ENCODE peak calls at places on chromosomes 5 and 9, in eight cellular contexts. E is heart left ventricle, G is brain microvascular endothelial cell, C is A549, T is AG04450, H is psoas muscle, Q is Panc1, L is IMR-90. J is an unnamed sample.

GRCh38 chr5:134273642-134274361 is 47.9 kb upstream of the PPP2CA start:
- DNase-seq in L (no peak), E (no peak), G (no peak), Q (no peak), T (no peak), C (no peak), H (no peak), J (no peak)

GRCh38 chr5:173800340-173800739 is 87.8 kb upstream of the CPEB4 start:
- DNase-seq in E (no peak), T (no peak), G (no peak), C (no peak), Q (no peak), L (no peak), H (no peak), J (no peak)

GRCh38 chr9:111029260-111029659 is 9.0 kb downstream of the LPAR1 start:
- DNase-seq in C (no peak), L (no peak), H (no peak), Q (no peak), E (no peak), G (no peak), T (no peak), J (no peak)

GRCh38 chr5:108798866-108799265 is 51.2 kb downstream of the FER start:
- DNase-seq in C (no peak), H (no peak), L (peak), E (no peak), Q (no peak), G (no peak), T (no peak), J (no peak)

GRCh38 chr9:34437006-34437925 is 21.1 kb downstream of the FAM219A start:
- DNase-seq in C (peak), H (no peak), L (peak), G (peak), T (no peak), Q (peak), E (peak), J (no peak)

GRCh38 chr9:132647355-132647754 is 22.4 kb downstream of the DDX31 start:
- DNase-seq in H (no peak), T (peak), C (no peak), Q (no peak), L (peak), E (no peak), G (peak), J (no peak)

GRCh38 chr5:96572864-96573512 is 89.2 kb upstream of the CAST start:
- DNase-seq in L (peak), C (peak), E (no peak), H (no peak), Q (peak), G (peak), T (peak), J (no peak)

GRCh38 chr5:115260248-115260647 is 2.4 kb downstream of the PGGT1B start:
- DNase-seq in C (no peak), H (no peak), Q (no peak), G (no peak), E (no peak), T (no peak), L (no peak), J (no peak)

GRCh38 chr9:27599102-27599501 is 25.8 kb upstream of the C9orf72 start:
- DNase-seq in Q (no peak), C (no peak), H (no peak), E (no peak), L (no peak), G (no peak), T (no peak), J (no peak)

GRCh38 chr5:139131062-139131856 is 66.9 kb downstream of the SIL1 start:
- DNase-seq in H (peak), Q (no peak), G (no peak), C (no peak), L (peak), E (peak), T (no peak), J (peak)

GRCh38 chr5:128579669-128580068 is 41.6 kb upstream of the FBN2 start:
- DNase-seq in C (no peak), T (no peak), L (peak), Q (no peak), G (no peak), E (no peak), H (no peak), J (no peak)

GRCh38 chr5:128574041-128574440 is 36.0 kb upstream of the FBN2 start:
- DNase-seq in E (no peak), Q (no peak), H (no peak), G (no peak), L (peak), C (no peak), T (no peak), J (no peak)

GRCh38 chr5:128579111-128579510 is 41.1 kb upstream of the FBN2 start:
- DNase-seq in L (peak), C (peak), G (no peak), E (no peak), H (no peak), T (no peak), Q (no peak), J (no peak)
- H3K27ac ChIP-seq in L (no peak), C (peak), G (peak), E (no peak), H (no peak), T (no peak), Q (no peak), J (no peak)

GRCh38 chr9:63817622-63818518 is 1467.1 kb downstream of the FOXD4L5 start:
- DNase-seq in T (no peak), C (no peak), H (peak), G (peak), E (peak), L (peak), Q (no peak), J (peak)
- H3K4me3 ChIP-seq in T (peak), C (peak), H (no peak), G (peak), E (peak), L (peak), Q (peak), J (peak)

GRCh38 chr9:127943011-127943662 is 5.5 kb upstream of the DPM2 start:
- DNase-seq in H (no peak), C (no peak), L (no peak), Q (no peak), G (no peak), E (no peak), T (no peak), J (no peak)
- TF ChIP-seq CTCF in H (no peak), C (no peak), L (no peak), Q (no peak), G (no peak), E (no peak), T (no peak), J (no peak)

DNA sequence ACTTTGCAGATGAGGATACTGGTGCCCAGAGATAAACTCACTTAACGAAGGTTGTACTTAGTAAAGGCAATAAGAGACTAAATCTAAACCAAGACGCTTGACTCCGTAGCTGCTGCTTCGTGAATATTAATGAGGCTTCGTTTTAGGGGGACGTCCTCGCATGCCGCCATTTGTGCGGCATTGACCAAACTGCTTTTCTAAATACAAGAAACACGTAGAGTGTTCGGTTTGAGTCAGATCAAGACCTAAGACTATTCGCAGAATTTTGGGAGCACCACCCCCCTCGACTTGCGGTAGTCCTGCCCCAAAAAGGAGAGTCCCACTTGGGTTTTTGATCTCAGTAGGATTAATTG is 1.1 kb downstream of the NPM1 start:
- DNase-seq in E (no peak), H (no peak), T (no peak), C (no peak), G (no peak), L (no peak), Q (no peak), J (no peak)
- H3K27ac ChIP-seq in E (no peak), H (peak), T (peak), C (peak), G (peak), L (peak), Q (peak), J (no peak)

GRCh38 chr5:158898185-158899177 is 201.2 kb downstream of the EBF1 start:
- DNase-seq in H (no peak), T (no peak), Q (no peak), E (no peak), C (peak), G (peak), L (no peak), J (no peak)

GRCh38 chr5:158899792-158900191 is 199.9 kb downstream of the EBF1 start:
- DNase-seq in T (no peak), H (peak), G (no peak), E (peak), L (no peak), C (no peak), Q (no peak), J (no peak)

GRCh38 chr5:158899201-158899600 is 200.5 kb downstream of the EBF1 start:
- DNase-seq in H (no peak), L (no peak), G (no peak), Q (no peak), T (no peak), C (no peak), E (no peak), J (no peak)

GRCh38 chr5:158897444-158898160 is 202.1 kb downstream of the EBF1 start:
- DNase-seq in Q (no peak), L (no peak), E (no peak), H (no peak), C (no peak), T (no peak), G (no peak), J (no peak)

GRCh38 chr5:158895573-158895972 is 204.1 kb downstream of the EBF1 start:
- DNase-seq in G (peak), C (no peak), L (no peak), T (no peak), E (no peak), H (no peak), Q (no peak), J (no peak)
- H3K4me3 ChIP-seq in G (no peak), C (no peak), L (no peak), T (no peak), E (no peak), H (no peak), Q (no peak), J (no peak)

GRCh38 chr9:105244996-105245719 is 707 bp downstream of the SLC44A1 start:
- DNase-seq in G (no peak), Q (no peak), L (no peak), C (peak), E (peak), T (no peak), H (peak), J (peak)
- TF ChIP-seq CTCF in G (peak), Q (no peak), L (no peak), C (peak), E (peak), T (no peak), H (no peak), J (no peak)

J was measured in coronary artery.